ENCODE peak calls at places on chromosomes 2 and 18, in six cellular contexts. O is mesothelial cell of epicardium, D is body of pancreas, P is fibroblast of pulmonary artery, S is choroid plexus epithelial cell, M is HFFc6. X is an unnamed sample.

GRCh38 chr2:170503563-170503962 is 211.6 kb upstream of the SP5 start:
- DNase-seq in O (no peak), S (no peak), D (no peak), P (no peak), M (no peak), X (no peak)

GRCh38 chr2:80392446-80392845 is 87.9 kb upstream of the LRRTM1 start:
- DNase-seq in S (peak), P (peak), M (no peak), D (no peak), O (no peak), X (no peak)

GRCh38 chr2:236752111-236752510 is 182.5 kb downstream of the ACKR3 start:
- DNase-seq in D (no peak), P (no peak), S (no peak), O (no peak), M (no peak), X (no peak)

GRCh38 chr2:179861777-179862117 is 335 bp upstream of the ZNF385B start:
- DNase-seq in O (peak), P (peak), S (peak), M (no peak), D (no peak), X (no peak)

GRCh38 chr2:3703236-3703682 is at the start of gene DCDC2C:
- DNase-seq in P (no peak), S (no peak), O (no peak), D (no peak), M (no peak), X (no peak)

GRCh38 chr2:219739061-219739460 is 111.6 kb downstream of the SLC4A3 start:
- DNase-seq in S (no peak), M (no peak), P (no peak), O (no peak), D (no peak), X (no peak)

GRCh38 chr18:48470484-48471180 is 61.4 kb upstream of the ZBTB7C start:
- DNase-seq in D (no peak), O (no peak), P (peak), S (no peak), M (no peak), X (no peak)

GRCh38 chr2:46816846-46817726 is 98.5 kb downstream of the MCFD2 start:
- DNase-seq in M (no peak), O (no peak), P (no peak), D (no peak), S (no peak), X (no peak)

GRCh38 chr18:78584167-78585022 is 395.2 kb upstream of the SALL3 start:
- DNase-seq in O (no peak), S (no peak), P (no peak), D (no peak), M (no peak), X (no peak)

GRCh38 chr2:95670167-95670566 is 78.4 kb downstream of the TRIM43 start:
- DNase-seq in P (peak), M (peak), S (no peak), D (no peak), O (no peak), X (no peak)

GRCh38 chr18:66439207-66439606 is 164.7 kb downstream of the CDH19 start:
- DNase-seq in S (no peak), D (no peak), P (no peak), O (no peak), M (no peak), X (no peak)

GRCh38 chr2:144449028-144449406 is 70.9 kb downstream of the ZEB2 start:
- DNase-seq in P (no peak), O (no peak), M (no peak), S (no peak), D (no peak), X (no peak)

GRCh38 chr2:38116762-38117161 is 40.8 kb upstream of the CYP1B1 start:
- DNase-seq in O (no peak), D (no peak), P (peak), M (peak), S (peak), X (no peak)

GRCh38 chr2:26184555-26185303 is 11.8 kb downstream of the GAREM2 start:
- DNase-seq in M (no peak), O (peak), D (peak), P (peak), S (peak), X (no peak)

DNA sequence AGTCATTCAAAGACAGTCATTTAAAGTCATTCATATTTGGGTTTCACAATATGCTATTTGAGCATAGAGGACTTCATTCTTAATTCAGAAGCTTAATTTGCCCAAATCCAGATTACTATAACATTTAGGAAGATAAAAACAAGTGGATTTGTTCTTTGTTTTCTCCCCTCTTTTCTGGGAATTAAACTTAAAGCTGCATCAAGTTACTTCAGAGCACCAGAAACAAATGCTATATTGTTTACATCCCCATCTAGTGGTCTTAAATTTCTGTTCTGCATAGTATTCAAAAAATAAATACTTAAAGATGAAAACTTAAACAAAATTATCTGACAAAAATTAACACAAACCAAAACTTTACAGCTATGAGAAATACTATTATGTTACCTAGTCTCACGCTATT is 34.7 kb upstream of the MARCHF7 start:
- DNase-seq in O (no peak), D (no peak), P (peak), M (peak), S (peak), X (no peak)
- TF ChIP-seq CTCF in O (no peak), D (peak), P (peak), M (peak), S (peak), X (peak)

GRCh38 chr2:105299290-105299689 is 30.2 kb downstream of the TGFBRAP1 start:
- DNase-seq in O (no peak), M (no peak), D (no peak), S (no peak), P (no peak), X (no peak)
- TF ChIP-seq CTCF in O (peak), M (peak), D (no peak), S (no peak), P (no peak), X (no peak)

DNA sequence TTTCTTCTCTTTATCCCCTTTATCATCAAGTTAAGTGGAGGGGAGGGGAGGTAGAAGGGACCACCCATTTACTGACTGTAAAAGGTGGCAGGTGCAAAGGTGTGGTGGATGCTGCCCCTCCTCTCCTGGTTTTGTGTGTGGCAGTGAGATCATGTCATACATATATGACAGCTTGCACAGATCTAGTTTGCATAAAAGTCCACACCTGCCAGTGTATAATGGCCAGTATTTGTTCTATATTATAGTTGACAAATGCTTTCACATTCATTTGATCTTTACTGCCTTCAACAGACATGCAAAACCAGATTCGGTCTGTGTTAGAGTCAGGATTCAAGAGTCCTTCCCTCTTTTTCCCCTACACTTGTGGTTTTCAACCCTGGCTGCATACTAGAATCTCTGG is 55.1 kb downstream of the TGFA start:
- DNase-seq in M (no peak), D (no peak), O (no peak), S (no peak), P (no peak), X (no peak)
- TF ChIP-seq CTCF in M (no peak), D (no peak), O (no peak), S (no peak), P (no peak), X (no peak)

DNA sequence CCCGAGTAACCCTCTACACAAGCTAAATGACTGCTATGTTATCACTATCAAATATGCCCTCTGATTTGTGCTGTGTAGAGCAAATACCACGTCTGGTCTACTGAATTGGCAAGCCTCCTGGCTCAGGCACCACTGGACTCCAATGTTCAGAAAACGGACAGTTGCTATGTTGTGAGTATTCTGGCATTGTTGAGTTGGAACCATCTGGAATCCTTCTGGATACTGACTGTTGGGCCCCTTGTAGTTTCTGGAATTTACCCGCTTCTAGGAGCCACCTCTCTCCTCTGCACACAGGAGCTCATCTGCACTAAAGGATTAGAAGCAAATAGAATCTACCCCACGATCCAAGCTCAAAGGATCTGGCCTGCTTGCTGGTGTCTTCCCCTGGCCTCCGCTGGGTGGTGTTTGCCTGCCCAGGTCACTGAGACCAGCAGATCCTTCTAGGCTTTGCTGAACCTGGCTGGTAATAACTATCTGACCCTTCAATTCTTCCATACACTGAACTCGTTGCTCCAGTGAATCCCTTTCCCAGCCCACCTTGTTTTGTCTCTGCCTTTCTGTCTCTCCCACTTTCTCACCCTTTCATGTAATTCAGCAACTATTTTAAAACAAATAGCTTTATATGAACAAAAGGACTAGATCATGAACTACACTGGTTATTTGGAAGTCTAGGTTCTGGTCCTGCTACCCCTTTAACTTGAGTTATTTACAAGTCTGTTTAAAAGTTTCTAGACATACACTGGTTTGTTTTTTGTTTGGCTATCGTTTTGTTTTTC is 2.1 kb upstream of the HAAO start:
- DNase-seq in P (peak), D (peak), M (peak), S (peak), O (no peak), X (no peak)
- TF ChIP-seq CTCF in P (peak), D (peak), M (peak), S (peak), O (no peak), X (no peak)

GRCh38 chr18:59899298-59900221 is at the start of gene PMAIP1:
- DNase-seq in M (peak), O (peak), D (peak), P (peak), S (peak), X (peak)
- TF ChIP-seq CTCF in M (no peak), O (no peak), D (no peak), P (no peak), S (no peak), X (no peak)

GRCh38 chr18:49861659-49862058 is 48.3 kb upstream of the ACAA2 start:
- DNase-seq in S (no peak), P (peak), O (no peak), M (no peak), D (no peak), X (no peak)

GRCh38 chr18:49862656-49863385 is 49.5 kb upstream of the ACAA2 start:
- DNase-seq in P (no peak), O (no peak), S (no peak), M (no peak), D (no peak), X (no peak)

GRCh38 chr18:49865401-49865800 is 52.1 kb upstream of the ACAA2 start:
- DNase-seq in O (no peak), M (no peak), D (peak), P (no peak), S (no peak), X (no peak)

GRCh38 chr18:49866680-49867079 is 53.3 kb upstream of the ACAA2 start:
- DNase-seq in S (no peak), O (no peak), P (no peak), M (no peak), D (no peak), X (no peak)

DNA sequence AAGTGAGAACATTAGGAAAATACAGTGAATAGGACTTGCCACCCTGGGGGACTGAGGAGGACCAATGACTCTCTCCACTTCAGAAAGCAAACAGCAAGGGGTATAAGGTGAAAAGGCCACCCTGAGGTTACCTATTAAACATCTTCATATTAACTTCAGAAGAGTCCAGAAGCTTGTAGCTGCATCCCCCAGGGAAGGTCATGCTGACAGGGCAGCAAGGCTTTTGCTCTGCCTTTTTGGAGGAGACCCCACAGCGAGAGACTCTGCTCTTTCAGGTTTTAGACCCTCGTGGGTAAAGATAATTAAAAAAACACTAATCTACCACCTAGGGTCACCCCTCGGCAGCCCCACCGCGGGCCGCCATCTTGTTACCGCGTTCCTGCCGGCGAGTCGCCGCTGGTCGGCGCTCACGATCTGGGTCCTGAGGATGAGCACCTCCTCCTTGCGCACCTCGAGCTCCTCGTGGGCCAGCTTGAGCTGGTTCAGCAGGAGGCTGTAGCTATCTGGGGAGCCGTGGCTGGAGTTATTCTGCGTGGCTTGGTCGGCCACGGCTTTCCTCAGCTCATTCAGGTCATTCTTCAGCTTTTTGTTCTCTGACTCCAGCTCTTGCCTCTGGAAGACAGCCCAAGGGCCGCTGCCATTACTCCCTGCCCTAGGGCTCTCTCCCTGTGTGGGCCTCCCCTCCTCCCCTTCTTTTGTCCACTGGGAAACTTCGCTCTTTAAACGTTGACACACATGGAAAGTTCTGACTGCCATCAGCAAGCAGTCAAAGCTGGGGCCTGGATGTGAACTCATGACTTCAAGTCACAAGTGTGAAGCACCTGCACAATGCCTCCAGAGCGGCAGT is 50.7 kb upstream of the ACAA2 start:
- DNase-seq in M (no peak), P (no peak), D (no peak), O (no peak), S (no peak), X (no peak)
- TF ChIP-seq CTCF in M (no peak), P (no peak), D (no peak), O (no peak), S (no peak), X (no peak)

GRCh38 chr18:10454800-10455550 is 540 bp downstream of the APCDD1 start:
- DNase-seq in M (no peak), P (no peak), O (peak), D (peak), S (no peak), X (no peak)
- TF ChIP-seq CTCF in M (no peak), P (no peak), O (no peak), D (no peak), S (no peak), X (no peak)

DNA sequence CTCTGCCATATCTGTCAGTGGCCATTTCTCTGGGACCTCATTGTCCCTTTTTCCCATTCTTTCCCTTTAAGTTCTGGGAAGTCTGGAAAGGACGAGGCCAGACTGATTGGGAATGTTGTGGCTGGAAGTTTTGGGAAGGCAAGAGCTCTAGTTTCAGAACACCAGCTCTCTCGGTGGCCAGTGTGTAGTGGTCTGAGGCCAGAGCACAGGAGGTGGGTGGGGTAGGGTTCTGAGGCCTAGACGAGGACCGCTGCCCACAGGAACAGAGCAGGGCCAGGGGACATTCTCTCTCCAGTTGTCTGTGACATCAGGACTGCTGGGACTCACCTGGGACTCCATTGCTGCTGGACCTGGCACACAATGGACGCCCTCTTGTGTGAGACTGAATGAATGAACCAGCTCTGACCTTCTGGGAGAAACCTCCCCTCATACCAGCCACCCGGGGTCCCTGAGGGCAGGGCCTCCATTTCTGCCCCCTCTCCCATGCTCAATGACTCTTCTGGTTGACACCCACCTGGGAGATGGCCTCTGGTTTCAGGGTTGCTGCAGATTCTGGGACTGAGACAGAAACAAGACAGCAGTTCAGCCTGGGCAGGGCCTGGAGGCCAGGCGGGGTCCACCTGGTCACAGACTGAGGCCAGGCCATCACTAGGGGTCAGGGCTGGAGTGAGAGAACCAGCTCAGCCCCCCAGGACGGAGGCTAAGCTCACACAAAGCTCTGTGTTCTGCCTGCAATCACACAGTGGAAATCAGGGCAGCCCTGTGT is 8.4 kb upstream of the NPPC start:
- DNase-seq in M (no peak), D (no peak), P (no peak), O (peak), S (no peak), X (no peak)
- TF ChIP-seq CTCF in M (no peak), D (no peak), P (no peak), O (no peak), S (no peak), X (no peak)

GRCh38 chr2:213246665-213247281 is 37.5 kb upstream of the SPAG16 start:
- DNase-seq in D (peak), P (peak), M (peak), O (peak), S (peak), X (peak)
- TF ChIP-seq CTCF in D (peak), P (peak), M (peak), O (peak), S (peak), X (peak)

GRCh38 chr2:100422320-100422719 is 4.9 kb upstream of the CHST10 start:
- DNase-seq in D (peak), M (peak), S (peak), O (no peak), P (peak), X (peak)
- TF ChIP-seq CTCF in D (peak), M (peak), S (peak), O (peak), P (peak), X (peak)

X was measured in BE2C.